ENCODE peak calls at places on chromosomes 11 and 22, in four cellular contexts. S is K562, D is GM12878, M is HepG2. G is an unnamed sample.

GRCh38 chr22:25403752-25404471 is 160.6 kb upstream of the GRK3 start:
- DNase-seq in S (peak; percentile 28), D (no peak), M (peak; percentile 15), G (no peak)

GRCh38 chr11:123231263-123231662 is 36.2 kb upstream of the CLMP start:
- DNase-seq in S (no peak), D (no peak), M (peak; percentile 28), G (no peak)

GRCh38 chr11:74450318-74450717 is 17.0 kb downstream of the KCNE3 start:
- DNase-seq in S (no peak), D (no peak), M (no peak), G (no peak)

GRCh38 chr22:50694766-50695420 is 22.3 kb downstream of the SHANK3 start:
- DNase-seq in S (no peak), D (no peak), M (no peak), G (peak; percentile 18)

GRCh38 chr11:2813968-2814367 is 71.6 kb downstream of the CDKN1C start:
- DNase-seq in S (no peak), D (no peak), M (no peak), G (no peak)

GRCh38 chr11:9738126-9738525 is 74.2 kb downstream of the SWAP70 start:
- DNase-seq in S (no peak), D (no peak), M (no peak), G (no peak)

GRCh38 chr22:47618611-47619010 is 856.2 kb downstream of the TBC1D22A start:
- DNase-seq in S (no peak), D (no peak), M (no peak), G (no peak)

GRCh38 chr22:45162531-45162930 is 1.2 kb upstream of the NUP50 start:
- DNase-seq in S (no peak), D (no peak), M (no peak), G (no peak)

GRCh38 chr22:33883561-33883960 is 36.7 kb downstream of the LARGE1 start:
- DNase-seq in S (no peak), D (peak; percentile 40), M (no peak), G (no peak)

GRCh38 chr22:40120783-40121182 is 56.9 kb upstream of the TNRC6B start:
- DNase-seq in S (no peak), D (no peak), M (no peak), G (no peak)

GRCh38 chr22:31899661-31900060 is 44.7 kb upstream of the YWHAH start:
- DNase-seq in S (no peak), D (no peak), M (no peak), G (no peak)

GRCh38 chr11:50174189-50174588 is 141.5 kb downstream of the OR4C45 start:
- DNase-seq in S (no peak), D (no peak), M (no peak), G (no peak)

GRCh38 chr11:128686745-128687177 is 7.1 kb upstream of the FLI1 start:
- DNase-seq in S (no peak), D (no peak), M (no peak), G (peak; percentile 60)

GRCh38 chr11:120061036-120061760 is 76.7 kb downstream of the TRIM29 start:
- DNase-seq in S (no peak), D (no peak), M (no peak), G (no peak)

GRCh38 chr11:96426356-96427103 is 36.7 kb downstream of the JRKL start:
- DNase-seq in S (peak; percentile 43), D (no peak), M (peak; percentile 27), G (no peak)

GRCh38 chr22:43922123-43922522 is 1.5 kb upstream of the PNPLA3 start:
- DNase-seq in S (peak; percentile 18), D (no peak), M (peak; percentile 57), G (peak; percentile 23)

GRCh38 chr11:119644502-119644901 is 84.5 kb downstream of the NECTIN1 start:
- DNase-seq in S (no peak), D (no peak), M (no peak), G (no peak)

GRCh38 chr22:20776624-20777405 is 2.9 kb downstream of the SERPIND1 start:
- DNase-seq in S (no peak), D (no peak), M (peak; percentile 86), G (no peak)

GRCh38 chr22:20785415-20785814 is 11.5 kb downstream of the SERPIND1 start:
- DNase-seq in S (no peak), D (no peak), M (no peak), G (no peak)

GRCh38 chr22:16783930-16784354 is 41.3 kb downstream of the XKR3 start:
- DNase-seq in S (peak; percentile 86), D (no peak), M (peak; percentile 5), G (no peak)

GRCh38 chr11:75663808-75664207 is 5.0 kb downstream of the MAP6 start:
- DNase-seq in S (no peak), D (no peak), M (no peak), G (no peak)

GRCh38 chr11:2933376-2934056 is 4.3 kb upstream of the PHLDA2 start:
- DNase-seq in S (no peak), D (peak; percentile 21), M (no peak), G (peak; percentile 14)

GRCh38 chr22:44712156-44712555 is 10.2 kb downstream of the PRR5 start:
- DNase-seq in S (no peak), D (no peak), M (no peak), G (no peak)

GRCh38 chr11:36289226-36289852 is at the start of gene COMMD9:
- DNase-seq in S (peak; percentile 96), D (peak; percentile 56), M (peak; percentile 88), G (peak; percentile 96)

GRCh38 chr11:36282926-36283325 is 6.3 kb downstream of the COMMD9 start:
- DNase-seq in S (no peak), D (no peak), M (no peak), G (no peak)

GRCh38 chr11:36292311-36292722 is 3.1 kb upstream of the COMMD9 start:
- DNase-seq in S (peak; percentile 33), D (peak; percentile 23), M (no peak), G (no peak)

GRCh38 chr11:36288442-36289225 is 590 bp downstream of the COMMD9 start:
- DNase-seq in S (no peak), D (no peak), M (no peak), G (no peak)
- TF ChIP-seq ATF2 in S (no peak), D (no peak), M (no peak), G (no peak)

DNA sequence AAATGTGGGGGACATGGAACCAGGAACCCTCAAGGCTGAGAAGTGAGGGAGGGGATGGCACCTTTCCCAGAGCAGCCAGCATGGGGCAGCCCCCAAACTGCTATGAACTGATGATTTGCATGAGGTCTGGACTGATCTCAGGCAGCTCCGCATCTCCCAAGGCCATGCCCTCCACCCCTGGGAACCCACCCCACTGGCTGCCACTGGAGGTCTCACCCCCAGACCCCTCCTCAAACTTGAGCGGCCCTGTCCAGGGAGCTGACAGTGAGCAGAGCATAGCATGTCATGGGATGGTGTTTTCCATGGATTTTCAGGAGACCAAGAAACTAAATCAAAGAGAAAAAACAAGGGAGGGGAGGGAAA is 46.8 kb downstream of the NRXN2 start:
- DNase-seq in S (no peak), D (no peak), M (no peak), G (no peak)
- TF ChIP-seq ESRRA in S (no peak), D (no peak), M (no peak), G (no peak)

GRCh38 chr11:83007909-83008580 is 63.7 kb downstream of the RAB30 start:
- DNase-seq in S (peak; percentile 67), D (no peak), M (peak; percentile 88), G (peak; percentile 17)

GRCh38 chr11:83004855-83005556 is 66.7 kb downstream of the RAB30 start:
- DNase-seq in S (no peak), D (no peak), M (no peak), G (no peak)

GRCh38 chr11:83007477-83007876 is 64.2 kb downstream of the RAB30 start:
- DNase-seq in S (no peak), D (no peak), M (no peak), G (no peak)

GRCh38 chr11:83008581-83008923 is 63.1 kb downstream of the RAB30 start:
- DNase-seq in S (no peak), D (no peak), M (peak; percentile 54), G (no peak)

DNA sequence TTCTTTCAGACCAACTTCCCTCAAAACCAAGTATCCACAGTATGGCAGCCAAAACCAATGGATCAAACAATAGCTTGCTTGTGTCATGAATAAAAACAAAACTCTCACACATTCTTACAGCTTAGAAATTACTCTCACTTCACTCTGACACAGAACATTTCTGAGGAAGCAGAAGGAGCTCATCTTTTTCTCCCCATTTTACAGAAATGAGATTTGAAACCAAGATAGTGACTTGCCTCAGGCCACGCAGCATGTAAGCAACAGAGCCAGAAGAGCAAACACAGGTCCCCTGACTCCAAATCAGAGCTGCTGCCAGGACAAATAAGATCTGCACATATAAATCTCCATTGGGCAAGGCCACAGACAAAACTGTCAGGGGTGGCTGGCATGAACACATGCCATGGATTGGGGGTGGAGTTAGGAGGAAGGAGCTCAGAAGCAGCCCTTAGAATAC is 64.8 kb downstream of the RAB30 start:
- DNase-seq in S (no peak), D (peak; percentile 75), M (no peak), G (no peak)
- TF ChIP-seq ATF2 in S (no peak), D (no peak), M (no peak), G (no peak)

GRCh38 chr11:77471520-77472234 is 2.2 kb downstream of the PAK1 start:
- DNase-seq in S (peak; percentile 11), D (no peak), M (peak; percentile 33), G (peak; percentile 30)
- TF ChIP-seq ESRRA in S (no peak), D (no peak), M (no peak), G (no peak)

GRCh38 chr11:821513-822371 is 3.0 kb downstream of the PNPLA2 start:
- DNase-seq in S (no peak), D (no peak), M (no peak), G (no peak)
- TF ChIP-seq ATF2 in S (no peak), D (no peak), M (no peak), G (no peak)

DNA sequence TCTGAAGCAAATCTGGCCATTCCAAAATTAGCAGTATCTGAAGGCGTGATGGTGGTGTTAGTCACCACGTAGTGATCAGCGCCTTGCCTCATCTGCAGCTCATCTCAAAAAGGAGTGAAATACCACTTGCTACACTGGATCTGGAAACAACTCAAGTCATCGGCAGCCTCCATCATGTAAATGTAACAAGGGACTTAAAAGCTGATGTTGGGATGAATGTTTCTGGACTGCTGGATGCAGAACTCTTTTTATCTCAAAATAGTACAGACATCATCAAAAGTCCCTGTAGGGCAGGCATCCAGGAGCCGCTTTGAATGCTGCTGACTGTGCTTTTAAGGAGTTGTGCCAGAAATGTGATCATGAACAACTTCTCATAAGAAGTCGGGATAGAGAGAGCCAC is 14.1 kb upstream of the APLP2 start:
- DNase-seq in S (no peak), D (no peak), M (no peak), G (no peak)
- TF ChIP-seq ESRRA in S (no peak), D (no peak), M (no peak), G (no peak)

GRCh38 chr11:13944016-13944415 is 18.5 kb upstream of the SPON1 start:
- DNase-seq in S (no peak), D (no peak), M (no peak), G (no peak)

GRCh38 chr11:13944801-13945505 is 17.6 kb upstream of the SPON1 start:
- DNase-seq in S (no peak), D (no peak), M (no peak), G (no peak)

GRCh38 chr11:13940611-13941256 is 21.8 kb upstream of the SPON1 start:
- DNase-seq in S (no peak), D (no peak), M (no peak), G (no peak)

GRCh38 chr11:13941790-13942189 is 20.7 kb upstream of the SPON1 start:
- DNase-seq in S (no peak), D (no peak), M (no peak), G (no peak)

GRCh38 chr11:13942908-13943505 is 19.5 kb upstream of the SPON1 start:
- DNase-seq in S (no peak), D (no peak), M (no peak), G (no peak)
- TF ChIP-seq ATF2 in S (no peak), D (no peak), M (no peak), G (no peak)

G was measured in WTC11.